ENCODE peak calls at places on chromosomes 2 and 18, in five cellular contexts. One of them, this sample, is unnamed.

GRCh38 chr2:172082105-172082943 is 3.0 kb upstream of the DLX1 start:
- DNase-seq in nucleus accumbens: no peak
- DNase-seq in fibroblast of the conjunctiva: no peak
- DNase-seq in iPS-NIHi11: peak; percentile 18
- DNase-seq in NCI-H82: no peak
- DNase-seq in this sample: no peak

GRCh38 chr2:169799555-169799954 is 884 bp downstream of the SSB start:
- DNase-seq in nucleus accumbens: no peak
- DNase-seq in fibroblast of the conjunctiva: no peak
- DNase-seq in iPS-NIHi11: no peak
- DNase-seq in NCI-H82: peak; percentile 35
- DNase-seq in this sample: no peak

GRCh38 chr2:96665083-96665569 is 22.6 kb downstream of the FER1L5 start:
- DNase-seq in iPS-NIHi11: no peak
- DNase-seq in fibroblast of the conjunctiva: peak; percentile 96
- DNase-seq in nucleus accumbens: no peak
- DNase-seq in NCI-H82: no peak
- DNase-seq in this sample: peak; percentile 95

GRCh38 chr18:46370898-46371297 is 266.7 kb downstream of the HAUS1 start:
- DNase-seq in NCI-H82: no peak
- DNase-seq in nucleus accumbens: no peak
- DNase-seq in fibroblast of the conjunctiva: no peak
- DNase-seq in iPS-NIHi11: no peak
- DNase-seq in this sample: no peak

GRCh38 chr2:233699424-233700027 is 6.8 kb downstream of the UGT1A6 start:
- DNase-seq in NCI-H82: no peak
- DNase-seq in nucleus accumbens: no peak
- DNase-seq in iPS-NIHi11: no peak
- DNase-seq in fibroblast of the conjunctiva: no peak
- DNase-seq in this sample: no peak

GRCh38 chr2:234620018-234620417 is 123.1 kb upstream of the ARL4C start:
- DNase-seq in fibroblast of the conjunctiva: no peak
- DNase-seq in NCI-H82: no peak
- DNase-seq in nucleus accumbens: no peak
- DNase-seq in iPS-NIHi11: no peak
- DNase-seq in this sample: no peak

GRCh38 chr2:207161724-207162123 is 4.0 kb downstream of the KLF7 start:
- DNase-seq in iPS-NIHi11: no peak
- DNase-seq in fibroblast of the conjunctiva: no peak
- DNase-seq in nucleus accumbens: no peak
- DNase-seq in NCI-H82: no peak
- DNase-seq in this sample: no peak

GRCh38 chr2:170324640-170325046 is 146.7 kb downstream of the MYO3B start:
- DNase-seq in nucleus accumbens: no peak
- DNase-seq in fibroblast of the conjunctiva: peak; percentile 2
- DNase-seq in iPS-NIHi11: peak; percentile 70
- DNase-seq in NCI-H82: peak; percentile 83
- DNase-seq in this sample: peak; percentile 0

GRCh38 chr2:211228559-211228958 is 672.2 kb downstream of the CPS1 start:
- DNase-seq in NCI-H82: no peak
- DNase-seq in fibroblast of the conjunctiva: no peak
- DNase-seq in iPS-NIHi11: no peak
- DNase-seq in nucleus accumbens: no peak
- DNase-seq in this sample: no peak

GRCh38 chr18:11154369-11154982 is 5.1 kb upstream of the PIEZO2 start:
- DNase-seq in iPS-NIHi11: peak; percentile 20
- DNase-seq in fibroblast of the conjunctiva: peak; percentile 47
- DNase-seq in nucleus accumbens: no peak
- DNase-seq in NCI-H82: peak; percentile 52
- DNase-seq in this sample: peak; percentile 16

GRCh38 chr2:31334311-31335026 is 80.1 kb downstream of the XDH start:
- DNase-seq in nucleus accumbens: no peak
- DNase-seq in fibroblast of the conjunctiva: no peak
- DNase-seq in NCI-H82: no peak
- DNase-seq in iPS-NIHi11: no peak
- DNase-seq in this sample: no peak

GRCh38 chr2:30127016-30127893 is 19.6 kb upstream of the YPEL5 start:
- DNase-seq in iPS-NIHi11: no peak
- DNase-seq in fibroblast of the conjunctiva: no peak
- DNase-seq in nucleus accumbens: no peak
- DNase-seq in NCI-H82: no peak
- DNase-seq in this sample: no peak

GRCh38 chr2:12501469-12502147 is 215.1 kb upstream of the TRIB2 start:
- DNase-seq in iPS-NIHi11: no peak
- DNase-seq in NCI-H82: no peak
- DNase-seq in nucleus accumbens: no peak
- DNase-seq in fibroblast of the conjunctiva: no peak
- DNase-seq in this sample: no peak

GRCh38 chr2:223735659-223736244 is 101.6 kb downstream of the AP1S3 start:
- DNase-seq in nucleus accumbens: no peak
- DNase-seq in iPS-NIHi11: no peak
- DNase-seq in NCI-H82: no peak
- DNase-seq in fibroblast of the conjunctiva: peak; percentile 43
- DNase-seq in this sample: peak; percentile 54

GRCh38 chr2:238875531-238876231 is 27.8 kb downstream of the TWIST2 start:
- DNase-seq in NCI-H82: no peak
- DNase-seq in fibroblast of the conjunctiva: no peak
- DNase-seq in iPS-NIHi11: no peak
- DNase-seq in nucleus accumbens: no peak
- DNase-seq in this sample: no peak

GRCh38 chr2:221502270-221502973 is 69.7 kb downstream of the EPHA4 start:
- DNase-seq in iPS-NIHi11: no peak
- DNase-seq in nucleus accumbens: no peak
- DNase-seq in NCI-H82: no peak
- DNase-seq in fibroblast of the conjunctiva: peak; percentile 49
- DNase-seq in this sample: no peak

GRCh38 chr2:8761529-8762164 is 75.8 kb downstream of the KIDINS220 start:
- DNase-seq in nucleus accumbens: no peak
- DNase-seq in NCI-H82: peak; percentile 46
- DNase-seq in iPS-NIHi11: peak; percentile 31
- DNase-seq in fibroblast of the conjunctiva: peak; percentile 26
- DNase-seq in this sample: no peak

GRCh38 chr2:76642122-76642521 is 880.1 kb downstream of the LRRTM4 start:
- DNase-seq in fibroblast of the conjunctiva: no peak
- DNase-seq in iPS-NIHi11: peak; percentile 13
- DNase-seq in nucleus accumbens: no peak
- DNase-seq in NCI-H82: no peak
- DNase-seq in this sample: no peak

GRCh38 chr2:144516981-144517824 is 2.7 kb downstream of the ZEB2 start:
- DNase-seq in iPS-NIHi11: peak; percentile 31
- DNase-seq in fibroblast of the conjunctiva: peak; percentile 95
- DNase-seq in NCI-H82: peak; percentile 76
- DNase-seq in nucleus accumbens: no peak
- DNase-seq in this sample: peak; percentile 87

GRCh38 chr2:181643158-181643557 is 13.7 kb downstream of the CERKL start:
- DNase-seq in nucleus accumbens: no peak
- DNase-seq in iPS-NIHi11: no peak
- DNase-seq in NCI-H82: peak; percentile 87
- DNase-seq in fibroblast of the conjunctiva: no peak
- DNase-seq in this sample: no peak

GRCh38 chr2:30717081-30717650 is 90.1 kb downstream of the CAPN13 start:
- DNase-seq in iPS-NIHi11: no peak
- DNase-seq in fibroblast of the conjunctiva: no peak
- DNase-seq in NCI-H82: no peak
- DNase-seq in nucleus accumbens: no peak
- DNase-seq in this sample: no peak

GRCh38 chr2:48274040-48274439 is 255.9 kb upstream of the STON1 start:
- DNase-seq in NCI-H82: no peak
- DNase-seq in nucleus accumbens: no peak
- DNase-seq in iPS-NIHi11: no peak
- DNase-seq in fibroblast of the conjunctiva: no peak
- DNase-seq in this sample: no peak

GRCh38 chr2:60275958-60276357 is 277.5 kb downstream of the BCL11A start:
- DNase-seq in iPS-NIHi11: peak; percentile 35
- DNase-seq in NCI-H82: no peak
- DNase-seq in fibroblast of the conjunctiva: no peak
- DNase-seq in nucleus accumbens: no peak
- DNase-seq in this sample: no peak